ENCODE peak calls at places on chromosomes 12 and 14, in seven cellular contexts. X is GM23338, D is brain microvascular endothelial cell, M is tibial nerve, Y is PC-3, U is fibroblast of villous mesenchyme, N is mucosa of descending colon. I is an unnamed sample.
A peak's percentile ranks its signal among the peaks of the same experiment; 100 is the strongest.

GRCh38 chr14:100317389-100317788 is 5.8 kb upstream of the SLC25A47 start:
- DNase-seq in X (no peak), U (no peak), N (no peak), M (no peak), Y (no peak), D (no peak), I (no peak)

GRCh38 chr12:52260351-52261210 is 13.9 kb upstream of the KRT86 start:
- DNase-seq in Y (peak; percentile 34), N (no peak), U (peak; percentile 4), D (no peak), X (no peak), M (no peak), I (peak; percentile 81)

GRCh38 chr12:68367903-68368302 is 35.7 kb upstream of the MDM1 start:
- DNase-seq in Y (no peak), N (no peak), X (peak; percentile 35), U (peak; percentile 34), D (peak; percentile 36), M (no peak), I (no peak)

GRCh38 chr12:6376079-6376941 is 947 bp upstream of the SCNN1A start:
- DNase-seq in U (peak; percentile 53), Y (no peak), X (peak; percentile 88), N (peak; percentile 76), M (no peak), D (peak; percentile 62), I (no peak)

GRCh38 chr14:58912799-58913432 is 275.2 kb downstream of the DACT1 start:
- DNase-seq in N (no peak), M (no peak), U (no peak), Y (peak; percentile 92), D (no peak), X (no peak), I (no peak)

GRCh38 chr12:125533434-125534029 is 468.3 kb downstream of the AACS start:
- DNase-seq in D (no peak), M (peak; percentile 15), N (no peak), X (peak; percentile 90), U (peak; percentile 2), Y (peak; percentile 51), I (peak; percentile 5)

GRCh38 chr12:119679081-119679480 is 11.1 kb downstream of the PRKAB1 start:
- DNase-seq in D (peak; percentile 9), Y (no peak), X (no peak), M (no peak), U (no peak), N (no peak), I (no peak)

GRCh38 chr12:124392271-124392990 is 97.5 kb downstream of the RFLNA start:
- DNase-seq in U (peak; percentile 56), N (peak; percentile 78), M (no peak), Y (no peak), D (peak; percentile 79), X (peak; percentile 75), I (no peak)

GRCh38 chr14:80770114-80770917 is 171.2 kb downstream of the CEP128 start:
- DNase-seq in U (peak; percentile 16), D (no peak), X (no peak), Y (no peak), M (no peak), N (no peak), I (no peak)

GRCh38 chr12:105960319-105961076 is 178.3 kb downstream of the NUAK1 start:
- DNase-seq in D (no peak), Y (peak; percentile 75), M (no peak), X (no peak), N (no peak), U (no peak), I (no peak)

GRCh38 chr14:57559561-57559960 is 65.9 kb upstream of the CCDC198 start:
- DNase-seq in N (no peak), M (no peak), U (no peak), Y (no peak), D (no peak), X (no peak), I (no peak)

DNA sequence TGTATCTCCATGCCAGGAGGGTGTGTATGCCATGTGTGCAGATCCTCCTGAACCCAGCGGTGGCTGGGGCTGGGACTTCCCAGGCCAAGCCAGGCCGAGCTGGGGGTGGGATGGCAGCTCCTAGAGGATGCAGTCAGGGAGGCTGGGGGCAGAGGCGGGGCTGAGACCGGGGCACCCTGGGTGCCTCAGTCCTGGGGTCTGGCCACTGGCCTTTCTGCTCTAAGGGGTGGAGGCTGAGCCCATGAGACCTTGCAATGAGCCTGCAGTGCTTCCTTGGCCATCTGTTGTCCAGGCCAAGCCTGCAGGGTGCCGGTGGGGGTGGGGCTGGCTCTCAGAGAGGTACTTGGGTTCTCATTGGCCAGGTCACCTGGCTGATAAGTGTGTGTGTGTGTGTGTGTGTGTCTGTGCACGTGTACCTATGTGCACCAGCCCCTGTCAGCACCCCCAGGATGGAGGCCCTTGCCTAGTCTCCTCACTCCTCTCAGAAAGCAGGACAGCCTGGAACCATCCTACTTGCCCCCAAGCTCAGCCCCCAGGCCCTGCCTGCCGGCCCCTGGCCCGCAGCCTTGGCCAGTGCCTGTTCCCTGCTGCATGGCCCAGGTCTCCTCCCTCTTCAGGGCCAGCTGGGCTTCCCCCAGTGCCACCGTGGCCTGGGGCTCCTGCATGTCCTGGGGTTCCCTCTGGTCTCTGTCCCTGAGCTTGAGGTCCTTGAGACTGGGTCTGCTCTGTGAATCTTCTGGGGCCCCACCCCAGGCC is 10.6 kb upstream of the TNFAIP2 start:
- DNase-seq in X (no peak), N (no peak), M (no peak), D (no peak), Y (no peak), U (no peak), I (no peak)
- TF ChIP-seq CTCF in X (no peak), N (no peak), M (no peak), D (no peak), Y (no peak), U (no peak), I (no peak)

GRCh38 chr14:95304342-95304741 is 15.4 kb downstream of the CLMN start:
- DNase-seq in N (no peak), X (no peak), M (no peak), D (no peak), U (no peak), Y (no peak), I (no peak)

GRCh38 chr14:95302667-95303066 is 17.0 kb downstream of the CLMN start:
- DNase-seq in U (no peak), X (no peak), M (no peak), N (no peak), D (no peak), Y (no peak), I (no peak)

GRCh38 chr14:95305145-95305544 is 14.6 kb downstream of the CLMN start:
- DNase-seq in D (no peak), M (no peak), N (no peak), X (no peak), U (no peak), Y (no peak), I (no peak)

GRCh38 chr14:95303107-95303506 is 16.6 kb downstream of the CLMN start:
- DNase-seq in U (no peak), X (no peak), N (no peak), M (no peak), Y (no peak), D (no peak), I (peak; percentile 35)

GRCh38 chr14:95303552-95303951 is 16.2 kb downstream of the CLMN start:
- DNase-seq in M (no peak), N (no peak), Y (no peak), X (no peak), U (no peak), D (no peak), I (no peak)
- H3K4me3 ChIP-seq in M (no peak overlapping the region), N (no peak overlapping the region), Y (no peak overlapping the region), X (no peak overlapping the region), U (no peak overlapping the region), D (no peak overlapping the region), I (no peak overlapping the region)

GRCh38 chr12:109739747-109740693 is 26.4 kb downstream of the FAM222A start:
- DNase-seq in U (no peak), M (no peak), X (peak; percentile 77), Y (no peak), N (peak; percentile 13), D (no peak), I (no peak)
- TF ChIP-seq CTCF in U (peak; percentile 22), M (no peak), X (peak; percentile 74), Y (peak; percentile 45), N (no peak), D (peak; percentile 49), I (no peak)

DNA sequence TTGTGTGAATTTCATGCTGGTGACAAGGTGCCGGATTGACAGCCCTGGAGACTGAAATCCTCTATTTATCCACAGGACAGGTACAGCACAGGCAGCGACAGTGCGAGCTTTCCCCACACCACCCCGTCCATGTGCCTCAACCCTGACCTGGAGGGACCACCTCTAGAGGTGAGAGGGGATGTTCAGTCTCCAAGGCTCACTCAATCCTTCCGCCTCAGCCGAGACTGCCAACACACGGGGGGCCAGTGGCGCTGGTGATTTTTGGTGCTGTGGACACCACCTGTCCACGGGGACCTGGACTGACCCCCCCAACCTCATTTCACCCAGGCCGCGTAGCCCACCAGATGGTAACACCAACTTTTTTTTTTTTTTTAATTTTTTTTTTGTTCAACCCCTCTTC is 12.8 kb downstream of the PCBP2 start:
- DNase-seq in M (no peak), Y (no peak), D (no peak), N (no peak), U (no peak), X (no peak), I (no peak)
- H3K4me3 ChIP-seq in M (no peak overlapping the region), Y (no peak overlapping the region), D (no peak overlapping the region), N (no peak overlapping the region), U (no peak overlapping the region), X (no peak overlapping the region), I (no peak overlapping the region)

GRCh38 chr12:96132819-96133218 is 61.4 kb upstream of the ELK3 start:
- DNase-seq in N (no peak), M (no peak), X (no peak), Y (peak; percentile 23), D (no peak), U (no peak), I (no peak)
- TF ChIP-seq CTCF in N (no peak), M (no peak), X (peak; percentile 22), Y (peak; percentile 46), D (peak; percentile 42), U (no peak), I (no peak)

DNA sequence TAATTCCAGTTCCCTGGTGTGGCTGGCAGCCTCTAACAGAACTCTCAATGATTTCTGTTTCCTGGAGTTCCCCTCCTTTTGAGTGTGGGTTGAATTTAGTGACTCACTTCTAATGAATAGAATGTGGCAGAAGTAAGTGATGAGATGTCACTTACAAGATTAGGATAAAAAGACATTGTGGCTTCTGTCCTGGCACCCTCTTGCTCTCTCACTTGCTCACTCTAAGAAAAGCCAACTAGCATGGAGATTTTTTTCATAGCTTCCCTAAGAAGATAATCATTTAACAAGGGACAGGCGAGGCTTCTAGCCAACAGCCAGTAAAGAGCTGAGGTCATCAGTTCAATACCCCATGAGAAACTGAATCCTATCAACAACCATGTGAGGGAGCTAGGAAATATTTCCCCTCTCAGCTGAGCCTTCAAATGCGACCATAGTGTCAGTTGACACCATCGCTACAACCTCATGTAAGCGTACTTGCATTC is 156.7 kb downstream of the TMTC3 start:
- DNase-seq in D (peak; percentile 93), M (no peak), N (no peak), U (no peak), Y (peak; percentile 88), X (peak; percentile 13), I (peak; percentile 89)
- H3K4me3 ChIP-seq in D (no peak overlapping the region), M (no peak overlapping the region), N (no peak overlapping the region), U (no peak overlapping the region), Y (no peak overlapping the region), X (no peak overlapping the region), I (no peak overlapping the region)

GRCh38 chr12:96516472-96517417 is 27.4 kb downstream of the CFAP54 start:
- DNase-seq in D (peak; percentile 83), X (peak; percentile 86), M (peak; percentile 91), Y (peak; percentile 91), N (no peak), U (peak; percentile 89), I (peak; percentile 69)
- TF ChIP-seq CTCF in D (peak; percentile 59), X (peak; percentile 76), M (peak; percentile 71), Y (peak; percentile 88), N (no peak), U (peak; percentile 63), I (peak; percentile 30)

GRCh38 chr12:104720346-104721064 is 237.6 kb downstream of the SLC41A2 start:
- DNase-seq in Y (no peak), D (peak; percentile 52), M (no peak), U (peak; percentile 42), X (no peak), N (no peak), I (peak; percentile 85)
- H3K4me3 ChIP-seq in Y (no peak overlapping the region), D (peak overlapping the region; percentile 36), M (no peak overlapping the region), U (no peak overlapping the region), X (no peak overlapping the region), N (no peak overlapping the region), I (peak overlapping the region; percentile 8)

I was measured in astrocyte of the cerebellum.